ENCODE peak calls at places on chromosome 9, in five cellular contexts. Q is activated T-helper 1 cell treated with Interleukin-2 at 50 U/mL for 16 hours, X is H4, U is Right ventricle myocardium superior, D is WTC11. A is an unnamed sample.

GRCh38 chr9:36426945-36427344 is 26.9 kb upstream of the RNF38 start:
- DNase-seq in Q (no peak), X (no peak), U (no peak), D (no peak), A (no peak)

GRCh38 chr9:93092171-93092991 is 3.6 kb upstream of the CARD19 start:
- DNase-seq in Q (no peak), X (no peak), U (no peak), D (peak), A (no peak)

GRCh38 chr9:87514136-87514535 is 16.5 kb downstream of the DAPK1 start:
- DNase-seq in Q (no peak), X (no peak), U (no peak), D (no peak), A (no peak)

GRCh38 chr9:118318770-118319443 is 614.7 kb downstream of the TLR4 start:
- DNase-seq in Q (no peak), X (peak), U (no peak), D (no peak), A (no peak)

GRCh38 chr9:88258012-88258411 is 119.7 kb upstream of the SPATA31C2 start:
- DNase-seq in Q (no peak), X (peak), U (peak), D (no peak), A (no peak)

GRCh38 chr9:13480688-13481087 is 201.2 kb upstream of the MPDZ start:
- DNase-seq in Q (no peak), X (no peak), U (no peak), D (no peak), A (no peak)

GRCh38 chr9:134313470-134313869 is 12.8 kb upstream of the RXRA start:
- DNase-seq in Q (no peak), X (no peak), U (peak), D (no peak), A (no peak)

GRCh38 chr9:131951905-131952304 is 127.8 kb downstream of the MED27 start:
- DNase-seq in Q (no peak), X (no peak), U (peak), D (no peak), A (no peak)

GRCh38 chr9:108534741-108535140 is 321.0 kb downstream of the ACTL7B start:
- DNase-seq in Q (no peak), X (peak), U (no peak), D (no peak), A (no peak)

GRCh38 chr9:132078369-132079356 is 1.0 kb downstream of the MED27 start:
- DNase-seq in Q (no peak), X (peak), U (no peak), D (no peak), A (no peak)

GRCh38 chr9:117828466-117828865 is 124.3 kb downstream of the TLR4 start:
- DNase-seq in Q (no peak), X (no peak), U (no peak), D (no peak), A (no peak)

GRCh38 chr9:121885345-121885901 is 207.7 kb downstream of the TTLL11 start:
- DNase-seq in Q (no peak), X (no peak), U (no peak), D (no peak), A (no peak)

GRCh38 chr9:88953401-88954029 is 37.8 kb upstream of the S1PR3 start:
- DNase-seq in Q (no peak), X (peak), U (no peak), D (no peak), A (no peak)

GRCh38 chr9:115261656-115262081 is 143.7 kb upstream of the TNC start:
- DNase-seq in Q (no peak), X (no peak), U (no peak), D (no peak), A (no peak)

GRCh38 chr9:100066539-100066938 is 32.3 kb downstream of the ERP44 start:
- DNase-seq in Q (no peak), X (peak), U (no peak), D (no peak), A (no peak)

GRCh38 chr9:38205279-38205678 is 136.3 kb upstream of the SHB start:
- DNase-seq in Q (no peak), X (no peak), U (no peak), D (no peak), A (no peak)

GRCh38 chr9:20728493-20729220 is 44.6 kb downstream of the FOCAD start:
- DNase-seq in Q (no peak), X (no peak), U (no peak), D (no peak), A (no peak)

GRCh38 chr9:36748322-36748899 is 175.7 kb downstream of the MELK start:
- DNase-seq in Q (no peak), X (peak), U (peak), D (peak), A (peak)

GRCh38 chr9:34992376-34992951 is 2.9 kb downstream of the DNAJB5 start:
- DNase-seq in Q (no peak), X (peak), U (peak), D (no peak), A (peak)

A was measured in H7.